ENCODE peak calls at places on chromosomes 4 and X, in six cellular contexts. P is K562, Q is A549, U is HepG2, W is GM12878, V is endothelial cell of umbilical vein. M is an unnamed sample.

GRCh38 chr4:128757712-128758111 is 51.8 kb upstream of the JADE1 start:
- DNase-seq in V (no peak), U (no peak), W (no peak), Q (no peak), P (no peak), M (no peak)

GRCh38 chrX:108299101-108299591 is 139.1 kb downstream of the COL4A6 start:
- DNase-seq in Q (no peak), U (peak; percentile 66), W (peak; percentile 17), P (no peak), V (peak; percentile 60), M (no peak)

GRCh38 chrX:105190252-105190853 is 30.1 kb downstream of the TEX13A start:
- DNase-seq in W (no peak), P (peak; percentile 26), V (peak; percentile 43), U (no peak), Q (no peak), M (peak; percentile 30)

GRCh38 chr4:7608043-7608442 is 173.3 kb upstream of the PSAPL1 start:
- DNase-seq in V (no peak), U (peak; percentile 13), W (no peak), Q (no peak), P (no peak), M (no peak)

GRCh38 chr4:122857160-122857559 is 30.5 kb downstream of the FGF2 start:
- DNase-seq in W (no peak), V (no peak), Q (no peak), P (no peak), U (no peak), M (no peak)

GRCh38 chr4:4564522-4564921 is 22.7 kb upstream of the STX18 start:
- DNase-seq in Q (no peak), V (no peak), W (no peak), U (no peak), P (no peak), M (no peak)

GRCh38 chr4:182582245-182582644 is 334.9 kb downstream of the DCTD start:
- DNase-seq in W (no peak), U (no peak), V (no peak), P (no peak), Q (no peak), M (no peak)

GRCh38 chr4:157992038-157992706 is 180.7 kb downstream of the GASK1B start:
- DNase-seq in U (peak; percentile 60), W (no peak), P (peak; percentile 57), Q (peak; percentile 13), V (peak; percentile 92), M (peak; percentile 62)

GRCh38 chr4:146098978-146099377 is 76.5 kb upstream of the LSM6 start:
- DNase-seq in P (no peak), U (no peak), W (peak; percentile 55), Q (no peak), V (no peak), M (no peak)

GRCh38 chr4:72468904-72469502 is 100.0 kb downstream of the ADAMTS3 start:
- DNase-seq in W (no peak), P (peak; percentile 40), V (peak; percentile 46), Q (peak; percentile 0), U (peak; percentile 17), M (peak; percentile 20)

GRCh38 chrX:49208399-49208798 is 8.4 kb upstream of the SYP start:
- DNase-seq in U (no peak), Q (no peak), W (no peak), V (no peak), P (no peak), M (no peak)

GRCh38 chr4:86720508-86721068 is 126.5 kb downstream of the PTPN13 start:
- DNase-seq in U (no peak), P (no peak), V (peak; percentile 56), W (no peak), Q (no peak), M (no peak)

GRCh38 chrX:133999013-133999705 is 13.8 kb upstream of the GPC3 start:
- DNase-seq in P (no peak), U (no peak), V (no peak), Q (no peak), W (no peak), M (peak; percentile 7)

GRCh38 chr4:76879731-76880364 is 18.1 kb downstream of the SOWAHB start:
- DNase-seq in P (no peak), U (no peak), Q (no peak), W (no peak), V (no peak), M (no peak)

GRCh38 chrX:27964432-27964831 is 16.8 kb downstream of the DCAF8L1 start:
- DNase-seq in P (no peak), V (peak; percentile 28), U (no peak), Q (peak; percentile 10), W (no peak), M (no peak)

GRCh38 chr4:95550566-95550965 is 1.8 kb upstream of the UNC5C start:
- DNase-seq in P (no peak), V (no peak), W (no peak), U (no peak), Q (no peak), M (no peak)

GRCh38 chr4:36024901-36025610 is 219.3 kb downstream of the ARAP2 start:
- DNase-seq in P (no peak), U (no peak), Q (no peak), V (no peak), W (no peak), M (no peak)

GRCh38 chr4:76090241-76090691 is 15.8 kb downstream of the ART3 start:
- DNase-seq in Q (no peak), P (peak; percentile 79), U (peak; percentile 13), V (peak; percentile 79), W (no peak), M (peak; percentile 95)

GRCh38 chr4:142120921-142121320 is 484.5 kb downstream of the IL15 start:
- DNase-seq in W (no peak), P (no peak), U (no peak), Q (no peak), V (no peak), M (no peak)

GRCh38 chr4:2066011-2066551 is 7.0 kb downstream of the NAT8L start:
- DNase-seq in U (no peak), P (no peak), V (no peak), Q (no peak), W (no peak), M (no peak)

GRCh38 chrX:73922856-73923429 is 359.9 kb downstream of the CHIC1 start:
- DNase-seq in W (no peak), P (no peak), Q (no peak), U (no peak), V (peak; percentile 36), M (no peak)

GRCh38 chr4:108370291-108370690 is 201.6 kb upstream of the LEF1 start:
- DNase-seq in V (no peak), W (no peak), U (no peak), P (no peak), Q (no peak), M (no peak)

GRCh38 chrX:151396042-151396826 is 772 bp upstream of the VMA21 start:
- DNase-seq in V (no peak), Q (no peak), W (peak; percentile 2), U (peak; percentile 49), P (no peak), M (peak; percentile 71)

GRCh38 chrX:77087529-77088169 is 359.5 kb upstream of the FGF16 start:
- DNase-seq in Q (no peak), P (no peak), W (no peak), V (peak; percentile 90), U (peak; percentile 92), M (no peak)

GRCh38 chr4:166293551-166293950 is 420.5 kb downstream of the TLL1 start:
- DNase-seq in V (peak; percentile 24), Q (no peak), P (no peak), W (no peak), U (no peak), M (no peak)

GRCh38 chr4:26420903-26421302 is 69.4 kb downstream of the CCKAR start:
- DNase-seq in P (no peak), Q (no peak), W (no peak), U (no peak), V (no peak), M (no peak)

GRCh38 chr4:97038146-97038516 is 1105.1 kb downstream of the STPG2 start:
- DNase-seq in W (no peak), P (no peak), V (no peak), U (no peak), Q (no peak), M (no peak)

GRCh38 chrX:57083143-57083542 is 38.2 kb downstream of the SPIN2B start:
- DNase-seq in U (no peak), W (no peak), V (no peak), Q (no peak), P (no peak), M (no peak)

GRCh38 chr4:3867403-3868100 is 101.4 kb downstream of the ADRA2C start:
- DNase-seq in U (no peak), W (no peak), P (no peak), V (no peak), Q (no peak), M (no peak)

GRCh38 chr4:54368861-54369260 is 139.8 kb downstream of the PDGFRA start:
- DNase-seq in Q (no peak), U (no peak), W (no peak), V (no peak), P (no peak), M (no peak)

DNA sequence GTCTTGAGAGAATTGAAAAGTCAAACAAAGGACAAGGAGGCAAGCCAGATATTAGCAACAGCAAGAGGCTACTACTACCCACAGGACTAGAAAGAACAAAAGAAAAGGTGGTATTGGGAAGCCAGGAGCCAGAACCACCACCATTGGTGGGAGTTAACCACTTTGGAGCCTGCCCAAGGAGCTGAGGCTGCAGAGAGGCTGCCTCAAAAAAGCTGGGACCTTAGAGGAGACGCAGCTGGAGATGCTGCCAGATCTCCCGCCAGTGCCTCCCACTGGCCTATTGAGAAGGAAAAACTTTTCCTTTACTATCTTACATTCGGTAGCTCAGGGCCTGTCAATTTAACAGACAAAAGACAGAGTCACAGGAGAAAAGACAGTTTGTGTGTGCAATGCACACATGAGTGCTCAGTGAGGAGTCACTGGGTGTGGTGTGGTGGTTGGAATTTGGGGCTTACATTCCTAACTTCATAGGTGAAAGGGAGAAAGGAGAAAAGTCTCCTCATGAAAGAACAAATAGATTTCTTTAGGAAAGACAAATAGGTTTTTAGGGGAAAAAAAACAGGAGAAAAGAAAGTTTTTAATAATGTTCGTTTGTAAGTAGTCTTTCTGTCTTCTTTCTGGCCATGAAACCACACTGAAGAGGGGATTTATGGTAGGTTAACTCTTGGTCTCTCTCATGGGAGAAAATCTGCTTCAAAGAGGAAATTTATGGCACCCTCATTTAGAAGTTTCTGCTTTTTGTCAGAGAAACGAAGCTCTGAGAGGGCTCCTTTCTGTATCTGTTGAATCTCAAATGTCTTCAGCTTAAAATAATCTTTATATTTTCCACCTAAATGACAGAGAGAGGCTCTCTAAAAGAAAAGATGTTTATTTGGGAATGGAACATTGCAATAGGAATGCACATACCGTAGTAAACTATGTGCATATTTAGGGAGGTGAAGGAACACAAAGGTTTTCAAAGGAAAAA is 52.6 kb upstream of the HPSE start:
- DNase-seq in V (no peak), W (no peak), Q (no peak), U (no peak), P (no peak), M (no peak)
- TF ChIP-seq MYC in V (no peak), W (no peak), Q (no peak), U (no peak), P (no peak), M (no peak)

GRCh38 chr4:150593996-150594395 is 12.0 kb downstream of the MAB21L2 start:
- DNase-seq in W (no peak), Q (no peak), V (peak; percentile 38), U (no peak), P (peak; percentile 34), M (no peak)
- TF ChIP-seq CTCF in W (no peak), Q (peak; percentile 29), V (peak; percentile 9), U (peak; percentile 4), P (peak; percentile 23), M (no peak)

GRCh38 chr4:98929341-98930267 is 671 bp upstream of the EIF4E start:
- DNase-seq in Q (peak; percentile 62), W (peak; percentile 78), P (peak; percentile 89), V (peak; percentile 91), U (peak; percentile 40), M (peak; percentile 81)
- TF ChIP-seq POLR2A in Q (peak; percentile 55), W (peak; percentile 72), P (peak; percentile 91), V (peak; percentile 69), U (peak; percentile 91), M (peak; percentile 43)

GRCh38 chr4:42768125-42768748 is 111.3 kb upstream of the ATP8A1 start:
- DNase-seq in P (no peak), W (no peak), Q (no peak), V (no peak), U (no peak), M (no peak)
- TF ChIP-seq MYC in P (no peak), W (no peak), Q (no peak), V (no peak), U (no peak), M (no peak)